ENCODE peak calls at places on chromosomes 16 and 17, in eight cellular contexts. I, C, K, O, M, S, Z and B are unnamed samples. For H3K4me1, the result is how much of the 10 kb centered on the place peaks cover.

GRCh38 chr16:80719573-80719972 is 84.8 kb downstream of the CDYL2 start:
- DNase-seq in I (no peak), C (no peak), K (no peak), O (no peak), M (no peak), S (no peak), Z (no peak), B (no peak)

GRCh38 chr17:82804442-82805191 is 35.2 kb downstream of the ZNF750 start:
- DNase-seq in I (no peak), C (peak), K (peak), O (peak), M (peak), S (peak), Z (peak), B (no peak)

GRCh38 chr17:8337802-8338744 is 1.6 kb upstream of the ODF4 start:
- DNase-seq in I (no peak), C (no peak), K (no peak), O (no peak), M (no peak), S (peak), Z (no peak), B (no peak)

GRCh38 chr17:20944014-20944905 is 98.6 kb downstream of the USP22 start:
- DNase-seq in I (no peak), C (peak), K (peak), O (no peak), M (peak), S (no peak), Z (no peak), B (peak)

GRCh38 chr17:45200701-45201100 is 21.0 kb upstream of the FMNL1 start:
- DNase-seq in I (peak), C (no peak), K (no peak), O (no peak), M (no peak), S (peak), Z (peak), B (no peak)

GRCh38 chr17:47076171-47076570 is 97.1 kb upstream of the RPRML start:
- DNase-seq in I (peak), C (no peak), K (no peak), O (no peak), M (no peak), S (peak), Z (no peak), B (no peak)

GRCh38 chr17:63354251-63354650 is 91.9 kb downstream of the CYB561 start:
- DNase-seq in I (peak), C (no peak), K (no peak), O (no peak), M (no peak), S (peak), Z (no peak), B (no peak)

GRCh38 chr17:8314797-8315739 is 5.0 kb downstream of the ARHGEF15 start:
- DNase-seq in I (no peak), C (no peak), K (no peak), O (no peak), M (peak), S (no peak), Z (no peak), B (no peak)

DNA sequence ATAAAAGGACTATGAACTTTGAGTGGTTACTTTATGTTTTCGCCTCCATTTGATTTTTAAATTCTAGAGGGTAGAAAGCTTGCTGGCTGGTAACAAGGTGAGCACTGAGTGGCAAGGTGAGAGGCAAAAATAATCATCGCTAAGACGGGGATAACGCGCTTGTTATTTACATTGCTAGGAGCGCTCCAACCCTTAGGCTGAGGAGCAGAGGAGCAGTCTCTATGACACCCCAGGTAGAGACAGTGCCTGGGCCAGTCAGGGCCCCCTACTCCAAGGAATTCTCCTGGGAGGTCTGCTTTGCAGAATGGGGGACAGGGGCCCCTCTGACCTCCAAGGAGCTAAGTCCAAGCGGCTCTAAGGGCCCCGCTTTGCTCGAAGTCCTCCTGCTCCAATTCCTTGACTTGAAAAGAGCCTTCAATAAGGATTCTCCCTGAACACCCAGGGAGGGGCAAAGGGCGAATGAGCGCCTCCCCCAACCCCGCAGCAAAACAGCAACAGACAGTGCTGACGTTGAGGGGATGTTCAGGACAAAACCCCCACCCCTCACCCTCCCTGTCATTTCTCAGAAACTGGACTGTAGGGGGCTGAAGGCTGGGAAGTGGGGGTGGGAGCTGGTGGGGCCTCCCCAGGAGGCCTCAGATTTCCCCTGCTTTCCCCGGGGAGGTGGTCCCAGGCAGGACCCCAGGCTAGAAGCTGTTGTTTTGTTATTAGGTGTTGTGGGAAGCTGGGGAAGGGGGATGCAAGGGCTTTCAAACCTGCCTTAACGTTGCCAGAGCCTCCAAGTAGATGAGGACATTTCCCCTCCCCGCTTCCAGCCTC is 10.2 kb upstream of the FOXF1 start:
- DNase-seq in I (no peak), C (no peak), K (no peak), O (no peak), M (no peak), S (no peak), Z (peak), B (no peak)
- H3K4me1 ChIP-seq in I (under half), C (under half), K (under half), O (under half), M (under half), S (under half), Z (under half), B (under half)

DNA sequence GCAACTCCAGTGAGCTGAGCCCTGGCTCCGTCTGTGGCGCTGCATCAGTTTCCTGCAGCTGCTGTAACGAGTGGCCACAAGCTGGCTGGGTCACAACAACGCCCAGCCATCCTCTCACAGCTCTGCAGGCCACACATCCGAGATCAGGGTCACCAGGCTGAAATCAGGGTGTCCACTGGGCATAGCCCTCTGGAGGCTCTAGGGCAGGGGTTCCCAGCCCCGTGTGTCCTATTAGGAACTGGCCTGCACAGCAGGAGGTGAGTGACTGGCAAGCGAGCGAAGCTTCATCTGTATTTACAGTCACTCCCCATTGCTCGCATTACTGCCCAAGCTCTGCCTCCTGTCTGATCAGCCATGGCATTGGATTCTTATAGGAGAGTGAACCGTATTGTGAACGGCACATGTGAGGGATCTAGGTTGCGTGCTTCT is 176.3 kb downstream of the SEC14L1 start:
- DNase-seq in I (no peak), C (no peak), K (no peak), O (no peak), M (no peak), S (no peak), Z (peak), B (no peak)
- H3K4me1 ChIP-seq in I (half or more), C (under half), K (under half), O (under half), M (under half), S (under half), Z (under half), B (under half)

GRCh38 chr17:6703751-6704150 is 9.4 kb downstream of the SLC13A5 start:
- DNase-seq in I (no peak), C (no peak), K (no peak), O (no peak), M (no peak), S (no peak), Z (peak), B (no peak)
- H3K4me1 ChIP-seq in I (under half), C (under half), K (under half), O (under half), M (under half), S (under half), Z (under half), B (under half)

GRCh38 chr16:50696575-50697420 is 3.4 kb downstream of the NOD2 start:
- DNase-seq in I (no peak), C (peak), K (peak), O (peak), M (peak), S (peak), Z (peak), B (no peak)
- H3K4me1 ChIP-seq in I (under half), C (under half), K (under half), O (under half), M (under half), S (under half), Z (under half), B (under half)